ENCODE peak calls at places on chromosomes 2 and 18, in eight cellular contexts. T is aorta; H is right lobe of liver; U is fibroblast of lung; L is tibial artery; X is kidney; C is CD4-positive, alpha-beta memory T cell; P is A673. B is an unnamed sample. For H3K4me1 and H3K9me3, the result is how much of the 10 kb centered on the place peaks cover.

GRCh38 chr18:75075429-75075841 is 133.5 kb downstream of the PTGR3 start:
- DNase-seq in T (no peak), H (no peak), U (no peak), L (no peak), X (no peak), C (no peak), P (no peak), B (no peak)

GRCh38 chr2:125837108-125837507 is 818.9 kb upstream of the GYPC start:
- DNase-seq in T (no peak), H (no peak), U (no peak), L (no peak), X (no peak), C (no peak), P (no peak), B (peak)

GRCh38 chr2:190344275-190344827 is 962 bp downstream of the INPP1 start:
- DNase-seq in T (no peak), H (peak), U (peak), L (no peak), X (no peak), C (no peak), P (no peak), B (peak)

GRCh38 chr18:49920731-49921130 is 107.4 kb upstream of the ACAA2 start:
- DNase-seq in T (no peak), H (no peak), U (no peak), L (no peak), X (no peak), C (no peak), P (peak), B (no peak)

GRCh38 chr2:95314964-95315611 is 17.9 kb downstream of the KCNIP3 start:
- DNase-seq in T (no peak), H (peak), U (peak), L (no peak), X (peak), C (no peak), P (no peak), B (peak)

GRCh38 chr18:78145096-78145495 is 834.5 kb upstream of the SALL3 start:
- DNase-seq in T (no peak), H (no peak), U (no peak), L (no peak), X (no peak), C (no peak), P (no peak), B (peak)

GRCh38 chr2:131535526-131535925 is 7.8 kb downstream of the CCDC74A start:
- DNase-seq in T (peak), H (peak), U (no peak), L (peak), X (peak), C (no peak), P (no peak), B (no peak)

GRCh38 chr2:230924470-230925341 is at the start of gene GPR55:
- DNase-seq in T (peak), H (peak), U (no peak), L (peak), X (no peak), C (peak), P (no peak), B (peak)

GRCh38 chr2:96321230-96322103 is 3.6 kb upstream of the ITPRIPL1 start:
- DNase-seq in T (peak), H (peak), U (no peak), L (peak), X (peak), C (peak), P (peak), B (peak)

GRCh38 chr2:36780231-36780808 is 83.8 kb downstream of the VIT start:
- DNase-seq in T (no peak), H (no peak), U (peak), L (no peak), X (no peak), C (peak), P (peak), B (peak)

GRCh38 chr2:196249860-196250259 is 78.5 kb upstream of the STK17B start:
- DNase-seq in T (no peak), H (no peak), U (peak), L (no peak), X (no peak), C (no peak), P (no peak), B (peak)

GRCh38 chr2:156663757-156664409 is 227.7 kb downstream of the GPD2 start:
- DNase-seq in T (no peak), H (no peak), U (no peak), L (no peak), X (no peak), C (no peak), P (no peak), B (peak)

GRCh38 chr2:213288913-213289700 is 4.8 kb downstream of the SPAG16 start:
- DNase-seq in T (no peak), H (no peak), U (no peak), L (no peak), X (no peak), C (no peak), P (no peak), B (no peak)

GRCh38 chr2:203893823-203894222 is 26.3 kb downstream of the CTLA4 start:
- DNase-seq in T (no peak), H (no peak), U (no peak), L (no peak), X (no peak), C (no peak), P (no peak), B (no peak)

GRCh38 chr2:5020451-5020850 is 671.7 kb upstream of the SOX11 start:
- DNase-seq in T (no peak), H (no peak), U (no peak), L (no peak), X (no peak), C (no peak), P (peak), B (no peak)

GRCh38 chr18:12011962-12012549 is 30.7 kb downstream of the IMPA2 start:
- DNase-seq in T (peak), H (no peak), U (peak), L (no peak), X (peak), C (no peak), P (no peak), B (no peak)

GRCh38 chr2:73933194-73933593 is 6.5 kb downstream of the DGUOK start:
- DNase-seq in T (no peak), H (no peak), U (no peak), L (no peak), X (no peak), C (no peak), P (no peak), B (no peak)

GRCh38 chr2:215052810-215053209 is 85.6 kb downstream of the ABCA12 start:
- DNase-seq in T (no peak), H (no peak), U (no peak), L (no peak), X (no peak), C (no peak), P (no peak), B (no peak)

GRCh38 chr2:29640360-29640759 is 281.0 kb downstream of the ALK start:
- DNase-seq in T (no peak), H (no peak), U (no peak), L (no peak), X (no peak), C (no peak), P (no peak), B (no peak)

GRCh38 chr2:169714699-169715098 is 18.9 kb upstream of the KLHL23 start:
- DNase-seq in T (no peak), H (no peak), U (no peak), L (no peak), X (no peak), C (no peak), P (no peak), B (no peak)

GRCh38 chr2:165839610-165840009 is 45.6 kb upstream of the GALNT3 start:
- DNase-seq in T (no peak), H (no peak), U (no peak), L (no peak), X (no peak), C (no peak), P (no peak), B (no peak)

GRCh38 chr2:150487537-150488429 is at the start of gene RND3:
- DNase-seq in T (peak), H (peak), U (peak), L (peak), X (peak), C (peak), P (peak), B (peak)

GRCh38 chr2:60559880-60560279 is 6.4 kb upstream of the BCL11A start:
- DNase-seq in T (no peak), H (no peak), U (no peak), L (no peak), X (no peak), C (no peak), P (no peak), B (no peak)

GRCh38 chr2:120494446-120494845 is 148.5 kb downstream of the INHBB start:
- DNase-seq in T (no peak), H (no peak), U (no peak), L (no peak), X (no peak), C (no peak), P (no peak), B (no peak)

GRCh38 chr2:150400849-150401248 is 86.6 kb downstream of the RND3 start:
- DNase-seq in T (no peak), H (no peak), U (peak), L (no peak), X (no peak), C (no peak), P (no peak), B (no peak)

GRCh38 chr2:205405752-205406151 is 276.5 kb upstream of the NRP2 start:
- DNase-seq in T (no peak), H (no peak), U (peak), L (no peak), X (no peak), C (no peak), P (no peak), B (no peak)

GRCh38 chr2:226030369-226031077 is 631.0 kb downstream of the NYAP2 start:
- DNase-seq in T (no peak), H (no peak), U (peak), L (no peak), X (no peak), C (no peak), P (no peak), B (no peak)

GRCh38 chr18:58947136-58947732 is 82.6 kb downstream of the ZNF532 start:
- DNase-seq in T (no peak), H (no peak), U (no peak), L (no peak), X (no peak), C (no peak), P (no peak), B (no peak)

GRCh38 chr2:128348505-128349065 is 29.9 kb upstream of the HS6ST1 start:
- DNase-seq in T (peak), H (no peak), U (no peak), L (no peak), X (peak), C (no peak), P (no peak), B (no peak)
- H3K27ac ChIP-seq in T (no peak), H (no peak), U (no peak), L (peak), X (peak), C (no peak), P (no peak), B (no peak)

DNA sequence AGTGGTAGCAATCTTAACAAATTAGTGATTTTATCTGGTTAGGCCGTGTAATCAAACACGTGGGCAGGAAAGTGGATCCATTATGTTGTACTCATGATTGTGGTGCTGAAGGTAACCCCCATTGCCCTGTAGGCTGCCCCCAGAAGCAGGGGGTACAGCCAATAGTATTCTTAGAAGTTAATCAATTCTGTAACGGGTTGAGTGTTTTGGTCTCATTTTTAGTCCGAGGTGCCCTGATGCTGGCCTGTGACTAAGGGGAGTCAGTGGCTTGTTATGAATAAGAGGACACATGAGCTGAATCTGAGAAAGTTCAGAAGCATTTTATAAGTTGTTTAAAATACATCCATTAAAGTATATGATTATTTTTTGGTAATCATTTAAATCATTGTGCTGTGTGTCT is 8.6 kb downstream of the EPAS1 start:
- DNase-seq in T (no peak), H (no peak), U (no peak), L (no peak), X (no peak), C (no peak), P (no peak), B (no peak)
- H3K4me1 ChIP-seq in T (under half), H (half or more), U (under half), L (half or more), X (under half), C (under half), P (under half), B (under half)

GRCh38 chr2:238851751-238852150 is 3.9 kb downstream of the TWIST2 start:
- DNase-seq in T (no peak), H (no peak), U (peak), L (no peak), X (no peak), C (no peak), P (no peak), B (no peak)
- H3K9me3 ChIP-seq in T (under half), H (under half), U (under half), L (under half), X (under half), C (under half), P (under half), B (under half)

GRCh38 chr2:271917-272316 is 7.2 kb downstream of the ACP1 start:
- DNase-seq in T (no peak), H (no peak), U (no peak), L (no peak), X (peak), C (no peak), P (no peak), B (no peak)

GRCh38 chr2:273338-273737 is 8.6 kb downstream of the ACP1 start:
- DNase-seq in T (no peak), H (no peak), U (no peak), L (no peak), X (no peak), C (no peak), P (no peak), B (no peak)

GRCh38 chr2:278312-278932 is 9.5 kb downstream of the ALKAL2 start:
- DNase-seq in T (no peak), H (no peak), U (no peak), L (no peak), X (no peak), C (no peak), P (no peak), B (no peak)

GRCh38 chr2:274503-274902 is 9.8 kb downstream of the ACP1 start:
- DNase-seq in T (no peak), H (no peak), U (no peak), L (no peak), X (no peak), C (no peak), P (no peak), B (no peak)

GRCh38 chr2:275457-275856 is 10.7 kb downstream of the ACP1 start:
- DNase-seq in T (no peak), H (no peak), U (no peak), L (no peak), X (no peak), C (no peak), P (no peak), B (no peak)
- H3K27ac ChIP-seq in T (no peak), H (no peak), U (no peak), L (no peak), X (no peak), C (no peak), P (no peak), B (no peak)

DNA sequence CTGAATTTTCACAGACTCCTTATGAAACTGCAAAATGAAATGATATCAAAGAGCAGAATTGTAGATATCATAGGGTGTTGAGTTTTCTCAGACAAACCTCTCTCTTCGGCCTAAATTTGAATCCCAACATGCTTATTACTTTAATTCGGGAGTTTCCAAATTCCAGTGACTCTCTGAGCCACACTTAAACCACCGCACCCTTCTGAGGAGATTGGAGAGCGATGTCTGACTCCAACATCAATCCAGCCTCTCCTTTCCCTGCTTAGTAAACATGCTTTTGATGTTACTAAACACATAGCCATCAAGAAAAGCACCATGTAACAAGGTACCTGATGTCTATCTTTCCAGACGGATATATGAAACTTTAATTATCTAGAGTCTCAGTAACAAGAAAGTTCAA is 103.1 kb upstream of the ARHGAP28 start:
- DNase-seq in T (no peak), H (no peak), U (no peak), L (no peak), X (no peak), C (no peak), P (no peak), B (no peak)
- H3K4me1 ChIP-seq in T (under half), H (under half), U (under half), L (under half), X (under half), C (under half), P (under half), B (under half)

GRCh38 chr2:31696068-31696467 is 115.3 kb upstream of the SRD5A2 start:
- DNase-seq in T (no peak), H (no peak), U (no peak), L (no peak), X (no peak), C (no peak), P (no peak), B (no peak)
- H3K9me3 ChIP-seq in T (under half), H (under half), U (under half), L (under half), X (half or more), C (under half), P (under half), B (under half)

GRCh38 chr2:84847326-84848050 is 33.4 kb downstream of the TRABD2A start:
- DNase-seq in T (no peak), H (no peak), U (no peak), L (no peak), X (no peak), C (no peak), P (no peak), B (no peak)

GRCh38 chr2:84849271-84849952 is 31.5 kb downstream of the TRABD2A start:
- DNase-seq in T (no peak), H (no peak), U (peak), L (no peak), X (no peak), C (peak), P (no peak), B (no peak)

GRCh38 chr2:84844141-84844540 is 36.7 kb downstream of the TRABD2A start:
- DNase-seq in T (no peak), H (no peak), U (no peak), L (no peak), X (no peak), C (no peak), P (no peak), B (no peak)

GRCh38 chr2:84846041-84846663 is 34.7 kb downstream of the TRABD2A start:
- DNase-seq in T (no peak), H (no peak), U (peak), L (no peak), X (no peak), C (peak), P (no peak), B (peak)

DNA sequence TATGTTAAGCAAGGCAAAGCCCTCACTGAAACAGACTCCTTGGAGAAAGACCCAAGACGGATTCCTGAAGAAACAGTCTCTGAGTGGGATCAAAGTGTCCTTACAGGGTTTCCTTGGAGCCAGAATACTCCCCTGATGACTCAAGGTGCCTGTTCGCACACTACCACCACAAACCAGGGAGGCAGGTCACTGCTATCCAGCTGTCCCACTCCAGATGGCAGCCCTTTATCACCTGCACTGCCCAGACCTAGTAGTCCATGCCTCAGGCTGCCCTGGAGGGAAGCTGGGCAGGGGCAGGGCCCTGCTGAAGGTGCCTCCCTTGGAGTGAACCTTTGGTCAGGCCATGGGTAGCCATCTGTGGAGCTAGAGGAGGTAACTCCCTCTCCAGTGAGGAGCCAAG is 34.2 kb downstream of the TRABD2A start:
- DNase-seq in T (no peak), H (no peak), U (no peak), L (no peak), X (no peak), C (no peak), P (no peak), B (peak)
- H3K27ac ChIP-seq in T (no peak), H (no peak), U (no peak), L (no peak), X (no peak), C (peak), P (no peak), B (peak)

GRCh38 chr2:66872926-66873714 is 438.2 kb downstream of the MEIS1 start:
- DNase-seq in T (no peak), H (no peak), U (no peak), L (no peak), X (no peak), C (no peak), P (peak), B (no peak)

GRCh38 chr2:66875941-66876462 is 441.1 kb downstream of the MEIS1 start:
- DNase-seq in T (no peak), H (no peak), U (no peak), L (no peak), X (no peak), C (no peak), P (peak), B (no peak)

GRCh38 chr2:66874411-66874810 is 439.5 kb downstream of the MEIS1 start:
- DNase-seq in T (no peak), H (no peak), U (no peak), L (no peak), X (no peak), C (no peak), P (peak), B (no peak)

GRCh38 chr2:66869076-66869475 is 434.2 kb downstream of the MEIS1 start:
- DNase-seq in T (no peak), H (no peak), U (peak), L (no peak), X (no peak), C (no peak), P (no peak), B (no peak)

GRCh38 chr2:66872056-66872821 is 437.3 kb downstream of the MEIS1 start:
- DNase-seq in T (no peak), H (no peak), U (peak), L (no peak), X (no peak), C (no peak), P (no peak), B (no peak)
- H3K4me1 ChIP-seq in T (under half), H (under half), U (under half), L (under half), X (under half), C (under half), P (half or more), B (under half)

B was measured in small intestine.